ENCODE peak calls at places on chromosomes 2 and 18, in eight cellular contexts. A is GM04503, W is NCI-H510A, C is NCI-H226, D is cardiac muscle cell, Q is 8988T, O is stomach, Y is COLO829. K is an unnamed sample.

GRCh38 chr18:79778291-79778791 is 19.4 kb upstream of the KCNG2 start:
- DNase-seq in A (no peak), W (no peak), C (no peak), D (no peak), Q (no peak), O (no peak), Y (no peak), K (no peak)

GRCh38 chr2:178506949-178507348 is 26.7 kb downstream of the PLEKHA3 start:
- DNase-seq in A (no peak), W (no peak), C (no peak), D (no peak), Q (no peak), O (no peak), Y (no peak), K (no peak)

GRCh38 chr2:28413152-28413895 is 20.7 kb downstream of the FOSL2 start:
- DNase-seq in A (no peak), W (peak), C (no peak), D (no peak), Q (no peak), O (no peak), Y (no peak), K (peak)

GRCh38 chr18:46104128-46104911 is at the start of gene HAUS1:
- DNase-seq in A (no peak), W (peak), C (peak), D (peak), Q (peak), O (peak), Y (peak), K (peak)

GRCh38 chr18:78830161-78830560 is 149.5 kb upstream of the SALL3 start:
- DNase-seq in A (no peak), W (no peak), C (no peak), D (no peak), Q (no peak), O (no peak), Y (no peak), K (no peak)

GRCh38 chr2:239664216-239664785 is 263.5 kb upstream of the HDAC4 start:
- DNase-seq in A (no peak), W (no peak), C (no peak), D (no peak), Q (no peak), O (no peak), Y (no peak), K (no peak)

GRCh38 chr2:240499309-240500301 is 58.2 kb downstream of the ANKMY1 start:
- DNase-seq in A (no peak), W (no peak), C (no peak), D (no peak), Q (no peak), O (peak), Y (no peak), K (no peak)

GRCh38 chr2:239049421-239050251 is 201.8 kb downstream of the TWIST2 start:
- DNase-seq in A (no peak), W (no peak), C (no peak), D (no peak), Q (no peak), O (no peak), Y (no peak), K (no peak)

GRCh38 chr2:235749121-235749780 is 255.4 kb downstream of the AGAP1 start:
- DNase-seq in A (peak), W (no peak), C (no peak), D (peak), Q (no peak), O (no peak), Y (no peak), K (no peak)

GRCh38 chr2:128607440-128607839 is 288.8 kb upstream of the HS6ST1 start:
- DNase-seq in A (no peak), W (no peak), C (no peak), D (peak), Q (no peak), O (no peak), Y (no peak), K (no peak)

GRCh38 chr2:232781765-232782164 is 5.4 kb upstream of the KCNJ13 start:
- DNase-seq in A (peak), W (no peak), C (peak), D (peak), Q (no peak), O (no peak), Y (peak), K (no peak)

GRCh38 chr2:37619230-37619956 is 52.0 kb downstream of the CDC42EP3 start:
- DNase-seq in A (no peak), W (no peak), C (no peak), D (no peak), Q (no peak), O (no peak), Y (peak), K (no peak)

GRCh38 chr2:220334210-220334609 is 706.8 kb downstream of the SLC4A3 start:
- DNase-seq in A (no peak), W (no peak), C (no peak), D (peak), Q (no peak), O (no peak), Y (no peak), K (no peak)

GRCh38 chr2:121917143-121917542 is 161.7 kb downstream of the TSN start:
- DNase-seq in A (no peak), W (no peak), C (no peak), D (no peak), Q (no peak), O (no peak), Y (no peak), K (no peak)

GRCh38 chr2:230714122-230714453 is 1.4 kb downstream of the CAB39 start:
- DNase-seq in A (peak), W (no peak), C (peak), D (peak), Q (no peak), O (no peak), Y (peak), K (no peak)

GRCh38 chr2:119174216-119174992 is 15.9 kb upstream of the C1QL2 start:
- DNase-seq in A (no peak), W (no peak), C (no peak), D (peak), Q (peak), O (peak), Y (peak), K (no peak)

GRCh38 chr2:49165662-49166061 is 11.3 kb upstream of the FSHR start:
- DNase-seq in A (no peak), W (no peak), C (no peak), D (no peak), Q (no peak), O (no peak), Y (no peak), K (no peak)

GRCh38 chr2:149743842-149744468 is 156.4 kb upstream of the MMADHC start:
- DNase-seq in A (peak), W (no peak), C (peak), D (peak), Q (no peak), O (no peak), Y (no peak), K (no peak)

GRCh38 chr2:65483763-65484162 is 51.4 kb upstream of the SPRED2 start:
- DNase-seq in A (no peak), W (no peak), C (peak), D (peak), Q (no peak), O (no peak), Y (no peak), K (no peak)

GRCh38 chr2:179218848-179219594 is 45.6 kb downstream of the SESTD1 start:
- DNase-seq in A (peak), W (peak), C (peak), D (peak), Q (peak), O (peak), Y (peak), K (peak)

K was measured in NCI-H2107.